ENCODE peak calls at places on chromosomes 5 and 9, in five cellular contexts. M, I, F, H and K are unnamed samples. For H3K4me1, the result is how much of the 10 kb centered on the place peaks cover.

GRCh38 chr9:15469862-15470261 is 40.9 kb downstream of the PSIP1 start:
- DNase-seq in H (no peak), M (no peak), F (no peak), I (no peak), K (no peak)

GRCh38 chr5:84213861-84214260 is 170.8 kb downstream of the EDIL3 start:
- DNase-seq in F (no peak), M (no peak), I (no peak), H (no peak), K (no peak)

GRCh38 chr9:33161011-33161588 is 6.0 kb downstream of the B4GALT1 start:
- DNase-seq in F (no peak), I (no peak), M (peak), H (peak), K (peak)

GRCh38 chr9:81083821-81084512 is 605.4 kb downstream of the TLE1 start:
- DNase-seq in F (no peak), H (peak), I (no peak), M (no peak), K (no peak)

GRCh38 chr9:123756484-123757106 is 173.3 kb downstream of the DENND1A start:
- DNase-seq in M (no peak), I (no peak), H (no peak), F (no peak), K (no peak)

GRCh38 chr5:42403236-42403635 is 20.0 kb upstream of the GHR start:
- DNase-seq in M (no peak), I (peak), H (no peak), F (no peak), K (no peak)

GRCh38 chr9:116945817-116946216 is 258.7 kb downstream of the TRIM32 start:
- DNase-seq in I (no peak), M (no peak), H (no peak), F (no peak), K (no peak)

GRCh38 chr5:174505621-174506020 is 218.8 kb upstream of the MSX2 start:
- DNase-seq in M (no peak), I (no peak), H (no peak), F (no peak), K (peak)

GRCh38 chr5:10866913-10867312 is 105.9 kb upstream of the DAP start:
- DNase-seq in I (peak), F (no peak), H (no peak), M (no peak), K (no peak)

GRCh38 chr5:3311443-3311842 is 284.2 kb upstream of the IRX1 start:
- DNase-seq in H (no peak), I (no peak), F (no peak), M (no peak), K (no peak)

GRCh38 chr9:33023661-33024060 is 1.4 kb upstream of the DNAJA1 start:
- DNase-seq in M (no peak), H (no peak), I (no peak), F (no peak), K (no peak)

GRCh38 chr9:76373777-76374474 is 20.3 kb downstream of the RFK start:
- DNase-seq in H (no peak), F (no peak), I (no peak), M (no peak), K (peak)

GRCh38 chr5:181170996-181171395 is 23.6 kb downstream of the OR2V2 start:
- DNase-seq in F (no peak), M (no peak), H (no peak), I (no peak), K (no peak)

GRCh38 chr9:16559418-16560188 is 310.9 kb downstream of the BNC2 start:
- DNase-seq in H (no peak), F (peak), I (no peak), M (no peak), K (peak)

GRCh38 chr9:124137009-124137943 is 120.5 kb upstream of the NEK6 start:
- DNase-seq in M (no peak), I (no peak), H (no peak), F (no peak), K (no peak)

GRCh38 chr9:125343518-125344284 is 82.1 kb downstream of the GAPVD1 start:
- DNase-seq in M (no peak), F (no peak), I (peak), H (peak), K (peak)

GRCh38 chr9:8408575-8409190 is 609.1 kb upstream of the DMAC1 start:
- DNase-seq in H (no peak), F (no peak), I (peak), M (no peak), K (no peak)

GRCh38 chr9:108836771-108837170 is 19.0 kb downstream of the ACTL7B start:
- DNase-seq in H (no peak), M (no peak), F (no peak), I (no peak), K (no peak)

DNA sequence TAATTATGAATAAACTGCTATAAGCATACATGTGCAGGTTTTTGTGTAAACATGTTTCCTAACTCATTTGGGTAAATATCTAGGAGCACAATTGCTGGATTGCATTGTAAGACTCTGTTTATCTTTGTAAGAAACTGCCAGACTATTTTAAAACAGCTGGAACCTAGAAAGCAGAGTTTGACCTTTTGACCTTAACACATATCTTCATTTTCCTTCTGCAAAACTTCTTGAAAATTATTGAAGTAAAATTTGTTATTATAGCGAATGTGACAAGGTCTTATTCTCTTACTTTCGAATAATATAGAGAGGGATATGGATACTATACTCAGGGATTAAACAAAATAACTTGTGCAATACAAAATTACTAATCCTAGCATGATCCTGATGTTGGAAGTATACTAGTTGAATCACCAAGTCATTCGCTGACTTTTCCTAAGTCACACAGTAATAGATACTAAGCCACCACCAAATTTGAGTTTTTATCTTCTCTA is 3.2 kb upstream of the ANXA1 start:
- DNase-seq in I (no peak), M (no peak), H (no peak), F (no peak), K (no peak)
- H3K4me1 ChIP-seq in I (under half), M (under half), H (under half), F (under half), K (under half)

GRCh38 chr9:95085861-95086563 is 231.5 kb downstream of the FANCC start:
- DNase-seq in M (peak), F (peak), H (no peak), I (no peak), K (no peak)
- H3K4me1 ChIP-seq in M (half or more), F (under half), H (under half), I (under half), K (under half)

GRCh38 chr9:134937566-134938345 is 20.0 kb upstream of the FCN1 start:
- DNase-seq in H (no peak), F (no peak), I (no peak), M (no peak), K (no peak)

GRCh38 chr9:134936762-134937555 is 19.2 kb upstream of the FCN1 start:
- DNase-seq in H (no peak), M (no peak), I (no peak), F (no peak), K (no peak)

GRCh38 chr9:134933076-134933659 is 15.5 kb upstream of the FCN1 start:
- DNase-seq in M (no peak), I (no peak), H (no peak), F (no peak), K (no peak)

GRCh38 chr9:134936021-134936761 is 18.5 kb upstream of the FCN1 start:
- DNase-seq in M (no peak), H (no peak), F (no peak), I (no peak), K (no peak)

GRCh38 chr9:134935056-134936020 is 17.6 kb upstream of the FCN1 start:
- DNase-seq in I (no peak), M (no peak), H (no peak), F (no peak), K (no peak)
- H3K4me1 ChIP-seq in I (under half), M (under half), H (under half), F (under half), K (under half)

GRCh38 chr9:130934702-130935659 is 4.1 kb downstream of the FIBCD1 start:
- DNase-seq in I (no peak), F (no peak), H (peak), M (no peak), K (peak)

GRCh38 chr9:130933114-130934046 is 5.7 kb downstream of the FIBCD1 start:
- DNase-seq in M (no peak), I (peak), F (no peak), H (peak), K (no peak)

GRCh38 chr9:130932220-130933069 is 6.6 kb downstream of the FIBCD1 start:
- DNase-seq in I (no peak), M (no peak), F (no peak), H (no peak), K (no peak)

GRCh38 chr9:130935660-130936271 is 3.3 kb downstream of the FIBCD1 start:
- DNase-seq in I (no peak), H (peak), F (no peak), M (no peak), K (no peak)

GRCh38 chr9:130934246-130934645 is 4.8 kb downstream of the FIBCD1 start:
- DNase-seq in H (no peak), M (no peak), F (no peak), I (no peak), K (no peak)
- H3K4me1 ChIP-seq in H (under half), M (under half), F (under half), I (under half), K (under half)

DNA sequence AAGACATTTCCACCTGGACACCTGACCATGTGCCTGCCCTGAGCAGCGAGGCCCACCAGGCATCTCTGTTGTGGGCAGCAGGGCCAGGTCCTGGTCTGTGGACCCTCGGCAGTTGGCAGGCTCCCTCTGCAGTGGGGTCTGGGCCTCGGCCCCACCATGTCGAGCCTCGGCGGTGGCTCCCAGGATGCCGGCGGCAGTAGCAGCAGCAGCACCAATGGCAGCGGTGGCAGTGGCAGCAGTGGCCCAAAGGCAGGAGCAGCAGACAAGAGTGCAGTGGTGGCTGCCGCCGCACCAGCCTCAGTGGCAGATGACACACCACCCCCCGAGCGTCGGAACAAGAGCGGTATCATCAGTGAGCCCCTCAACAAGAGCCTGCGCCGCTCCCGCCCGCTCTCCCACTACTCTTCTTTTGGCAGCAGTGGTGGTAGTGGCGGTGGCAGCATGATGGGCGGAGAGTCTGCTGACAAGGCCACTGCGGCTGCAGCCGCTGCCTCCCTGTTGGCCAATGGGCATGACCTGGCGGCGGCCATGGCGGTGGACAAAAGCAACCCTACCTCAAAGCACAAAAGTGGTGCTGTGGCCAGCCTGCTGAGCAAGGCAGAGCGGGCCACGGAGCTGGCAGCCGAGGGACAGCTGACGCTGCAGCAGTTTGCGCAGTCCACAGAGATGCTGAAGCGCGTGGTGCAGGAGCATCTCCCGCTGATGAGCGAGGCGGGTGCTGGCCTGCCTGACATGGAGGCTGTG is 32.4 kb downstream of the CXXC5 start:
- DNase-seq in I (no peak), M (no peak), F (no peak), H (no peak), K (no peak)
- H3K4me1 ChIP-seq in I (under half), M (half or more), F (under half), H (under half), K (under half)

GRCh38 chr9:136537896-136538598 is 7.8 kb downstream of the NOTCH1 start:
- DNase-seq in H (no peak), M (no peak), I (no peak), F (no peak), K (no peak)
- H3K4me1 ChIP-seq in H (under half), M (half or more), I (under half), F (under half), K (under half)